ENCODE peak calls at places on chromosomes 12 and 14, in eight cellular contexts. F is AG10803, N is WERI-Rb-1, T is natural killer cell, X is heart right ventricle, Q is lower leg skin, K is GM06990, J is kidney epithelial cell. E is an unnamed sample.

GRCh38 chr14:55103005-55103640 is 25.9 kb upstream of the LGALS3 start:
- DNase-seq in F (peak), N (no peak), T (peak), X (peak), Q (peak), K (peak), J (peak), E (peak)

GRCh38 chr12:128205758-128206157 is 61.2 kb upstream of the TMEM132C start:
- DNase-seq in F (no peak), N (no peak), T (no peak), X (no peak), Q (no peak), K (no peak), J (no peak), E (no peak)

GRCh38 chr12:54273981-54274380 is 5.9 kb downstream of the CBX5 start:
- DNase-seq in F (no peak), N (no peak), T (no peak), X (no peak), Q (no peak), K (no peak), J (no peak), E (no peak)

GRCh38 chr12:8033153-8034044 is 883 bp downstream of the FOXJ2 start:
- DNase-seq in F (peak), N (peak), T (no peak), X (peak), Q (peak), K (peak), J (no peak), E (peak)

GRCh38 chr14:106610691-106611090 is 1084.3 kb downstream of the TMEM121 start:
- DNase-seq in F (no peak), N (no peak), T (no peak), X (no peak), Q (no peak), K (no peak), J (no peak), E (no peak)

GRCh38 chr12:57521475-57522018 is 1.1 kb upstream of the MBD6 start:
- DNase-seq in F (peak), N (peak), T (peak), X (peak), Q (peak), K (no peak), J (no peak), E (peak)

GRCh38 chr14:60353410-60353809 is 104.4 kb downstream of the PPM1A start:
- DNase-seq in F (no peak), N (no peak), T (no peak), X (no peak), Q (no peak), K (peak), J (no peak), E (no peak)

GRCh38 chr12:6180300-6181051 is 19.7 kb upstream of the CD9 start:
- DNase-seq in F (peak), N (no peak), T (no peak), X (peak), Q (peak), K (no peak), J (no peak), E (peak)

GRCh38 chr12:21941522-21942376 is 523 bp upstream of the ABCC9 start:
- DNase-seq in F (peak), N (peak), T (no peak), X (peak), Q (peak), K (peak), J (no peak), E (no peak)

GRCh38 chr12:96323906-96324305 is 76.3 kb downstream of the CDK17 start:
- DNase-seq in F (no peak), N (no peak), T (no peak), X (no peak), Q (no peak), K (no peak), J (no peak), E (no peak)

GRCh38 chr12:111686574-111687105 is 787 bp downstream of the ACAD10 start:
- DNase-seq in F (peak), N (no peak), T (no peak), X (no peak), Q (no peak), K (no peak), J (no peak), E (no peak)

GRCh38 chr14:69715725-69716482 is 51.0 kb upstream of the SRSF5 start:
- DNase-seq in F (peak), N (no peak), T (no peak), X (peak), Q (peak), K (no peak), J (peak), E (peak)

GRCh38 chr14:69671365-69672050 is 60.1 kb downstream of the SUSD6 start:
- DNase-seq in F (no peak), N (peak), T (no peak), X (no peak), Q (peak), K (no peak), J (no peak), E (no peak)

GRCh38 chr14:34043627-34044372 is 92.9 kb upstream of the EGLN3 start:
- DNase-seq in F (no peak), N (no peak), T (peak), X (no peak), Q (no peak), K (peak), J (no peak), E (no peak)

GRCh38 chr14:76955575-76956252 is 72.8 kb downstream of the IRF2BPL start:
- DNase-seq in F (peak), N (no peak), T (peak), X (peak), Q (no peak), K (no peak), J (no peak), E (no peak)

GRCh38 chr12:2689393-2689792 is 105.4 kb upstream of the FKBP4 start:
- DNase-seq in F (no peak), N (no peak), T (no peak), X (no peak), Q (peak), K (no peak), J (no peak), E (no peak)

GRCh38 chr14:49405291-49405690 is 180.9 kb downstream of the RPS29 start:
- DNase-seq in F (no peak), N (no peak), T (no peak), X (no peak), Q (no peak), K (no peak), J (peak), E (no peak)

GRCh38 chr14:35159742-35160409 is 37.5 kb downstream of the PRORP start:
- DNase-seq in F (peak), N (no peak), T (no peak), X (no peak), Q (no peak), K (peak), J (peak), E (no peak)

GRCh38 chr12:96516472-96517417 is 27.4 kb downstream of the CFAP54 start:
- DNase-seq in F (peak), N (peak), T (peak), X (peak), Q (peak), K (peak), J (no peak), E (peak)

GRCh38 chr12:24921251-24922038 is 27.5 kb downstream of the BCAT1 start:
- DNase-seq in F (peak), N (no peak), T (no peak), X (no peak), Q (no peak), K (no peak), J (no peak), E (no peak)

GRCh38 chr12:57952766-57953165 is 11.4 kb downstream of the ATP23 start:
- DNase-seq in F (no peak), N (no peak), T (no peak), X (no peak), Q (no peak), K (no peak), J (no peak), E (no peak)

GRCh38 chr14:103157969-103158368 is 34.7 kb downstream of the TNFAIP2 start:
- DNase-seq in F (no peak), N (no peak), T (no peak), X (no peak), Q (no peak), K (no peak), J (no peak), E (no peak)

GRCh38 chr12:43882578-43883178 is 46.8 kb downstream of the TMEM117 start:
- DNase-seq in F (peak), N (peak), T (no peak), X (no peak), Q (no peak), K (no peak), J (no peak), E (peak)

GRCh38 chr12:19744760-19745218 is 305.5 kb downstream of the AEBP2 start:
- DNase-seq in F (peak), N (no peak), T (no peak), X (peak), Q (no peak), K (no peak), J (no peak), E (peak)

GRCh38 chr12:89351489-89352241 is 636 bp downstream of the DUSP6 start:
- DNase-seq in F (peak), N (peak), T (peak), X (peak), Q (no peak), K (peak), J (no peak), E (no peak)

GRCh38 chr12:120698677-120699076 is 11.6 kb upstream of the UNC119B start:
- DNase-seq in F (no peak), N (no peak), T (no peak), X (peak), Q (no peak), K (no peak), J (no peak), E (no peak)

GRCh38 chr14:28762290-28762948 is 4.2 kb upstream of the FOXG1 start:
- DNase-seq in F (no peak), N (no peak), T (no peak), X (no peak), Q (no peak), K (no peak), J (no peak), E (no peak)

GRCh38 chr12:59084758-59085383 is 164.6 kb upstream of the LRIG3 start:
- DNase-seq in F (peak), N (no peak), T (no peak), X (no peak), Q (no peak), K (no peak), J (no peak), E (no peak)

GRCh38 chr14:89445252-89445973 is 28.4 kb upstream of the FOXN3 start:
- DNase-seq in F (no peak), N (no peak), T (no peak), X (no peak), Q (no peak), K (peak), J (no peak), E (no peak)

GRCh38 chr12:107570721-107571120 is 114.9 kb upstream of the PWP1 start:
- DNase-seq in F (peak), N (no peak), T (no peak), X (no peak), Q (no peak), K (no peak), J (no peak), E (no peak)

GRCh38 chr14:68358500-68358899 is 434.4 kb downstream of the ZFP36L1 start:
- DNase-seq in F (no peak), N (no peak), T (no peak), X (no peak), Q (no peak), K (no peak), J (no peak), E (no peak)

GRCh38 chr12:120940799-120941198 is 36.6 kb upstream of the SPPL3 start:
- DNase-seq in F (peak), N (no peak), T (no peak), X (no peak), Q (no peak), K (no peak), J (peak), E (no peak)

GRCh38 chr14:39097159-39097558 is 5.9 kb downstream of the SEC23A start:
- DNase-seq in F (no peak), N (no peak), T (no peak), X (no peak), Q (no peak), K (no peak), J (peak), E (no peak)

GRCh38 chr14:90815817-90816662 is at the start of gene TTC7B:
- DNase-seq in F (peak), N (peak), T (no peak), X (no peak), Q (no peak), K (no peak), J (no peak), E (no peak)

GRCh38 chr12:99154264-99154982 is 493.1 kb upstream of the GARIN6 start:
- DNase-seq in F (no peak), N (no peak), T (no peak), X (no peak), Q (no peak), K (no peak), J (peak), E (no peak)

GRCh38 chr12:122537021-122537420 is 10.0 kb downstream of the KNTC1 start:
- DNase-seq in F (no peak), N (no peak), T (no peak), X (no peak), Q (no peak), K (no peak), J (no peak), E (no peak)

GRCh38 chr14:22070119-22070982 is 396.7 kb upstream of the OR4E1 start:
- DNase-seq in F (no peak), N (no peak), T (peak), X (peak), Q (no peak), K (no peak), J (no peak), E (no peak)

GRCh38 chr12:104370989-104371870 is 67.7 kb downstream of the EID3 start:
- DNase-seq in F (peak), N (no peak), T (no peak), X (no peak), Q (peak), K (no peak), J (peak), E (no peak)

GRCh38 chr12:68319988-68320623 is 12.1 kb downstream of the MDM1 start:
- DNase-seq in F (peak), N (no peak), T (no peak), X (peak), Q (no peak), K (no peak), J (no peak), E (peak)

GRCh38 chr14:84541008-84541407 is 988.9 kb upstream of the FLRT2 start:
- DNase-seq in F (no peak), N (no peak), T (no peak), X (no peak), Q (no peak), K (no peak), J (no peak), E (no peak)

GRCh38 chr12:114166360-114166759 is 200.2 kb upstream of the RBM19 start:
- DNase-seq in F (peak), N (peak), T (no peak), X (peak), Q (no peak), K (no peak), J (no peak), E (no peak)
- TF ChIP-seq CTCF in F (peak), N (peak), T (no peak), X (peak), Q (no peak), K (peak), J (peak), E (no peak)

GRCh38 chr14:66758031-66758613 is 250.2 kb downstream of the GPHN start:
- DNase-seq in F (no peak), N (no peak), T (no peak), X (no peak), Q (no peak), K (no peak), J (no peak), E (no peak)
- TF ChIP-seq CTCF in F (no peak), N (no peak), T (no peak), X (no peak), Q (no peak), K (no peak), J (no peak), E (no peak)

DNA sequence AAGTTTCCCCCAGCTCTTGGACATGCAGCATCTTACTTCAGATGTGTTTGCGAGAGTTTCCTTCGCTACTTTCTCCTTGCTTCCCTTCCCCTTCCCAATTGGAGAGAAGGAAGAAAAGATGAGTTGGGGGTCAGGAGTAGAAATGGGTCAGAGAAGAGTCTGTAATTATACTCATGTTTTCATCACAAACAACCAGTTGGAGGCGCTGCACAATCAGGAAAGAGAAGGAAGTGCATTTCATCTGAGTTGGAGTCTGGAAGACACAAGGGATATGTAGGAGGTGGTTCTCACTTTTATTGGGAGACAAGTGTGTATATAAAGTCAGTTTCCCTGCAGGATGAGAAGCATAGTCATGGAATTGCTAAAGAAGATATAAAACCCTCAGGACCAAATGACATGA is 31.3 kb upstream of the VSX2 start:
- DNase-seq in F (no peak), N (peak), T (no peak), X (no peak), Q (no peak), K (no peak), J (no peak), E (no peak)
- TF ChIP-seq CTCF in F (peak), N (peak), T (no peak), X (no peak), Q (no peak), K (peak), J (no peak), E (no peak)

DNA sequence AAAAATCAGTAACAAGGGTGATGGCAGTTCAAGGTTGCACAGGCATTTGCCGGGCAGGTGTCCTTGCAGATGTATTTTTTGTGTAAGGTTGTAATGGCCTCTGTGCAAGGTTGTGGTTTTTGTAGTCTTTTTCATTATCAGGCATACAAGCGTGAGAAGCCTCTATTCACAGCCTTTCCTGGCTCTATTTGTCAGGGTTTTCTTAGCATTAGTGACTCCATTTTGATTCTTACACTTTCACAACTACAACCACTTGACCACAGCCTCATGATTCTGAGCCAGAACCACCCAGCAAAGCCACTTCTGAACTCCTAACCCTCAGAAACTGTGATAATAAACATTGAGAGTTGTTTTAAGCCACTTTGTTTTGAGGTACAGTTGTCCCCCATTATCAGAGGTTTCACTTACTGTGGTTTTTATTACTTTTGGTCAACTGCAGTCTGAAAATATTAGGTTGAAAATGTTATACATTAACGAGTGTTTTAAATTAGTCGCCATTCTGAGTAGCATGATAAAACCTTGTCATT is 27.5 kb upstream of the CHGA start:
- DNase-seq in F (no peak), N (no peak), T (no peak), X (no peak), Q (no peak), K (no peak), J (no peak), E (no peak)
- TF ChIP-seq CTCF in F (no peak), N (no peak), T (no peak), X (no peak), Q (no peak), K (no peak), J (no peak), E (no peak)

DNA sequence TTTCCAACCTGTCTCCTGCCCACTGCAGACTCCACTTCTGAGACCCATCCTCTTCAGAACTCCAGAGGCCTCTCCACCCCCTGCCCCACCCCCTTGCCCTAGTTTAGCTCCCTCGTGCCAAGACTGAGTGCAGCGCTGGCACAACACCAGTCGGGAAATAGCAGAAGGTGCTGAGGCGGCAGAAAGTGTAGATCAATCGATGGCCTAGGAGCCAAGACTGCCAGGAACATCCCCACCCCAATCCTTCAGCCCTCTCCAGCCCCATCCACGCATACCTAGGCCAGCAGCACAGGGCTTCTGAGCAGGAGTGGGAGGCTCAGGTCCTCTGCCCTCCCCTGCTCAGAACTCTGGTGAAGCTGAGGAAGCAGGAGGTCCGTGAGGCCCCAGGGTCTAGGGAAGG is 1.1 kb downstream of the CPNE6 start:
- DNase-seq in F (no peak), N (no peak), T (no peak), X (no peak), Q (no peak), K (no peak), J (no peak), E (no peak)
- TF ChIP-seq CTCF in F (no peak), N (no peak), T (no peak), X (no peak), Q (no peak), K (no peak), J (no peak), E (no peak)

DNA sequence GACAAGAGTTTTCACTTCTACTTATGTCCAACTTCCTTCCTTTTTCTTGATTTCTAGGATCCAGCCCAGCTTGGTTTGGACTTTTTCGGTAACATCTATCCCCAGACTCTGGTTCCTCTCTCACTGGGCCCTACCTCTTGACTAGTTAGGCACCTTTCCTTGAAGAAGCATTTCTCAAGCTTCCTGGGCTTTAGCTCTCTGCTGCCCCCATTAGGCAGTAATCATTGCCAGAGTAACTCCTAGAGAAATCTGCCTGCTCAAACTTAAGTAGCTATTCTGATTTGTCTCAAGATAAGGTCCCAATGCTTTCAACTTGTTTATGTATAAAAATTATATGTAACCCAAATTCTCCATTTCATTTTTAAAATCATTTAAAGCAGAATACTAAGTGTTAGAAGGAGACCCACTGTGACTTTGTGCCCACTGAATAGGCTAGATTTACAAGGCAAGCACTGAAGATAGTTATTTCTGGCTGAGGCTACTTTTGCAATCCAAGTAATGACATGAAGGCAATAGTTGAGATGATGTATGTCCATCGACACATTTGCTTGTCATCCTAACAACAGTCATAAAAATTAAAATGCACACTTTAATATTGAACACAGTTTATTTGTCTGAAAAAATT is 275.0 kb upstream of the G2E3 start:
- DNase-seq in F (peak), N (peak), T (no peak), X (no peak), Q (no peak), K (no peak), J (no peak), E (no peak)
- TF ChIP-seq CTCF in F (peak), N (peak), T (no peak), X (no peak), Q (no peak), K (peak), J (peak), E (peak)

GRCh38 chr14:91892918-91893527 is 25.7 kb upstream of the TC2N start:
- DNase-seq in F (no peak), N (peak), T (no peak), X (no peak), Q (no peak), K (no peak), J (no peak), E (no peak)

GRCh38 chr14:91896419-91896818 is 29.1 kb upstream of the TC2N start:
- DNase-seq in F (no peak), N (no peak), T (no peak), X (no peak), Q (no peak), K (no peak), J (no peak), E (no peak)

GRCh38 chr14:91891081-91891480 is 23.7 kb upstream of the TC2N start:
- DNase-seq in F (no peak), N (no peak), T (no peak), X (no peak), Q (no peak), K (no peak), J (no peak), E (no peak)

GRCh38 chr14:91891721-91892220 is 24.4 kb upstream of the TC2N start:
- DNase-seq in F (peak), N (no peak), T (no peak), X (no peak), Q (no peak), K (no peak), J (no peak), E (no peak)

GRCh38 chr14:91893659-91894058 is 26.3 kb upstream of the TC2N start:
- DNase-seq in F (no peak), N (no peak), T (no peak), X (no peak), Q (no peak), K (no peak), J (no peak), E (no peak)
- TF ChIP-seq CTCF in F (no peak), N (no peak), T (no peak), X (no peak), Q (no peak), K (no peak), J (no peak), E (no peak)

GRCh38 chr12:45257185-45257585 is 41.3 kb downstream of the ANO6 start:
- DNase-seq in F (no peak), N (no peak), T (no peak), X (no peak), Q (no peak), K (peak), J (no peak), E (no peak)
- TF ChIP-seq CTCF in F (no peak), N (no peak), T (no peak), X (no peak), Q (no peak), K (peak), J (no peak), E (no peak)